ENCODE peak calls at places on chromosomes 4 and X, in seven cellular contexts. O is fibroblast of lung; Q is stimulated activated CD8-positive, alpha-beta memory T cell treated with anti-CD3 and anti-CD28 coated beads, Interleukin-7, amount 100 ng/mL, for 4 hours; J is C1 segment of cervical spinal cord; M is activated naive CD4-positive, alpha-beta T cell treated with anti-CD3 and anti-CD28 coated beads, Interleukin-2, amount 10 ng/mL, durations not matched to agents 7 days and 5 days; W is HEK293T; F is iPS DF 6.9. H is an unnamed sample.

GRCh38 chr4:169437299-169438047 is 166.7 kb upstream of the SH3RF1 start:
- DNase-seq in O (no peak), Q (no peak), J (no peak), M (no peak), W (no peak), F (no peak), H (peak; percentile 2)

GRCh38 chr4:15186149-15186548 is 183.9 kb downstream of the CPEB2 start:
- DNase-seq in O (no peak), Q (no peak), J (no peak), M (no peak), W (no peak), F (no peak), H (no peak)

GRCh38 chrX:140526138-140526537 is 21.3 kb upstream of the SOX3 start:
- DNase-seq in O (no peak), Q (no peak), J (no peak), M (no peak), W (no peak), F (no peak), H (peak; percentile 29)

GRCh38 chrX:113629326-113629725 is 788.7 kb upstream of the AMOT start:
- DNase-seq in O (no peak), Q (no peak), J (no peak), M (no peak), W (no peak), F (no peak), H (no peak)

GRCh38 chr4:3659131-3659530 is 107.1 kb upstream of the ADRA2C start:
- DNase-seq in O (no peak), Q (no peak), J (no peak), M (no peak), W (no peak), F (no peak), H (no peak)

GRCh38 chrX:119134466-119134865 is 6.9 kb upstream of the KIAA1210 start:
- DNase-seq in O (no peak), Q (no peak), J (no peak), M (no peak), W (no peak), F (no peak), H (no peak)

GRCh38 chr4:94621491-94622080 is 136.2 kb upstream of the BMPR1B start:
- DNase-seq in O (peak; percentile 71), Q (no peak), J (no peak), M (peak; percentile 29), W (peak; percentile 24), F (no peak), H (peak; percentile 64)

GRCh38 chr4:147709999-147710398 is 21.9 kb upstream of the ARHGAP10 start:
- DNase-seq in O (peak; percentile 73), Q (no peak), J (no peak), M (no peak), W (no peak), F (no peak), H (no peak)

GRCh38 chr4:170259631-170260153 is 169.9 kb upstream of the AADAT start:
- DNase-seq in O (peak; percentile 52), Q (no peak), J (peak; percentile 2), M (peak; percentile 59), W (peak; percentile 74), F (peak; percentile 94), H (peak; percentile 98)

GRCh38 chr4:89661490-89661889 is 175.5 kb downstream of the SNCA start:
- DNase-seq in O (peak; percentile 46), Q (no peak), J (no peak), M (no peak), W (no peak), F (no peak), H (peak; percentile 29)

GRCh38 chr4:116439330-116439729 is 646.0 kb downstream of the TRAM1L1 start:
- DNase-seq in O (no peak), Q (no peak), J (no peak), M (no peak), W (no peak), F (no peak), H (no peak)

H was measured in neural progenitor cell.